ENCODE peak calls at places on chromosomes 3 and 15, in six cellular contexts. I is caudate nucleus, K is NCI-H460, G is HepG2, N is NCI-H446 treated with DMSO at 0.1 percent for 48 hours, U is cardiac fibroblast. P is an unnamed sample.
A peak's percentile ranks its signal among the peaks of the same experiment; 100 is the strongest.

GRCh38 chr3:179324270-179324754 is 1.5 kb downstream of the ZNF639 start:
- DNase-seq in G (no peak), I (no peak), N (no peak), K (no peak), U (peak; percentile 32), P (no peak)

GRCh38 chr15:51108933-51109550 is 14.3 kb upstream of the TNFAIP8L3 start:
- DNase-seq in U (peak; percentile 73), G (no peak), I (no peak), K (no peak), N (no peak), P (no peak)

GRCh38 chr3:28924744-28925360 is 356.0 kb upstream of the RBMS3 start:
- DNase-seq in U (no peak), I (no peak), K (peak; percentile 71), G (no peak), N (no peak), P (no peak)

GRCh38 chr3:68919000-68919399 is 13.3 kb downstream of the TAFA4 start:
- DNase-seq in K (no peak), U (peak; percentile 35), G (no peak), N (no peak), I (no peak), P (peak; percentile 1)

GRCh38 chr3:194212021-194212868 is 76.3 kb downstream of the HES1 start:
- DNase-seq in N (no peak), K (no peak), G (no peak), U (no peak), I (no peak), P (no peak)

GRCh38 chr3:184405075-184406060 is 25.5 kb downstream of the CHRD start:
- DNase-seq in G (no peak), N (no peak), K (no peak), U (no peak), I (no peak), P (no peak)

GRCh38 chr3:194259982-194260856 is 90.9 kb downstream of the CPN2 start:
- DNase-seq in N (no peak), K (no peak), I (no peak), G (no peak), U (peak; percentile 75), P (no peak)

GRCh38 chr3:12187448-12188327 is 29.0 kb upstream of the TIMP4 start:
- DNase-seq in K (no peak), G (no peak), I (no peak), U (peak; percentile 78), N (no peak), P (no peak)

GRCh38 chr3:16467368-16467767 is 46.1 kb downstream of the RFTN1 start:
- DNase-seq in K (no peak), U (no peak), N (no peak), I (no peak), G (no peak), P (no peak)

GRCh38 chr15:74955796-74956647 is 550 bp downstream of the RPP25 start:
- DNase-seq in K (peak; percentile 56), U (peak; percentile 85), N (no peak), G (no peak), I (no peak), P (no peak)

GRCh38 chr3:191070201-191070600 is 128.8 kb upstream of the OSTN start:
- DNase-seq in G (no peak), K (no peak), I (no peak), N (no peak), U (peak; percentile 80), P (no peak)

GRCh38 chr3:106058485-106058884 is 189.7 kb upstream of the CBLB start:
- DNase-seq in N (no peak), K (no peak), U (peak; percentile 21), I (no peak), G (no peak), P (no peak)

GRCh38 chr3:128502712-128503111 is 9.7 kb upstream of the GATA2 start:
- DNase-seq in K (no peak), N (no peak), U (no peak), I (no peak), G (no peak), P (no peak)

GRCh38 chr15:83446904-83447708 is at the start of gene SH3GL3:
- DNase-seq in N (peak; percentile 8), I (peak; percentile 85), K (peak; percentile 71), U (peak; percentile 76), G (no peak), P (peak; percentile 16)

GRCh38 chr3:38722760-38723568 is 73.5 kb upstream of the SCN5A start:
- DNase-seq in K (no peak), U (peak; percentile 14), N (no peak), G (no peak), I (no peak), P (peak; percentile 63)

GRCh38 chr3:50675179-50676030 is 678 bp downstream of the DOCK3 start:
- DNase-seq in I (peak; percentile 69), N (no peak), G (no peak), K (peak; percentile 13), U (no peak), P (no peak)

GRCh38 chr3:157393076-157393475 is 43.6 kb upstream of the PTX3 start:
- DNase-seq in G (no peak), I (no peak), K (no peak), N (no peak), U (no peak), P (no peak)

GRCh38 chr3:155184027-155184426 is 103.9 kb downstream of the MME start:
- DNase-seq in U (no peak), N (no peak), I (no peak), K (no peak), G (no peak), P (no peak)